ENCODE peak calls at places on chromosomes 7 and 10, in five cellular contexts. One of them, this sample, is unnamed.
A peak's percentile ranks its signal among the peaks of the same experiment; 100 is the strongest.

GRCh38 chr10:66349726-66350125 is 576.1 kb upstream of the LRRTM3 start:
- DNase-seq in colonic mucosa: no peak
- DNase-seq in foreskin fibroblast: peak; percentile 61
- DNase-seq in BJ: no peak
- DNase-seq in cardiac fibroblast: peak; percentile 78
- DNase-seq in this sample: no peak

GRCh38 chr10:119211176-119211575 is 3.8 kb downstream of the GRK5 start:
- DNase-seq in foreskin fibroblast: peak; percentile 66
- DNase-seq in BJ: peak; percentile 87
- DNase-seq in cardiac fibroblast: peak; percentile 75
- DNase-seq in colonic mucosa: no peak
- DNase-seq in this sample: no peak

GRCh38 chr7:139775829-139776266 is 1.9 kb downstream of the HIPK2 start:
- DNase-seq in foreskin fibroblast: peak; percentile 87
- DNase-seq in BJ: no peak
- DNase-seq in cardiac fibroblast: peak; percentile 93
- DNase-seq in colonic mucosa: peak; percentile 82
- DNase-seq in this sample: peak; percentile 87

GRCh38 chr7:122219253-122219865 is 75.3 kb upstream of the AASS start:
- DNase-seq in cardiac fibroblast: peak; percentile 57
- DNase-seq in foreskin fibroblast: peak; percentile 30
- DNase-seq in BJ: no peak
- DNase-seq in colonic mucosa: no peak
- DNase-seq in this sample: peak; percentile 19

GRCh38 chr10:113403900-113404299 is 149.0 kb upstream of the HABP2 start:
- DNase-seq in foreskin fibroblast: no peak
- DNase-seq in colonic mucosa: no peak
- DNase-seq in cardiac fibroblast: no peak
- DNase-seq in BJ: no peak
- DNase-seq in this sample: no peak

GRCh38 chr7:41779918-41780317 is 77.0 kb upstream of the INHBA start:
- DNase-seq in foreskin fibroblast: peak; percentile 41
- DNase-seq in cardiac fibroblast: peak; percentile 43
- DNase-seq in BJ: no peak
- DNase-seq in colonic mucosa: no peak
- DNase-seq in this sample: no peak

GRCh38 chr7:65379318-65379717 is 5.7 kb downstream of the ZNF92 start:
- DNase-seq in colonic mucosa: no peak
- DNase-seq in cardiac fibroblast: peak; percentile 46
- DNase-seq in foreskin fibroblast: no peak
- DNase-seq in BJ: no peak
- DNase-seq in this sample: no peak

GRCh38 chr10:71998840-71999194 is 34.6 kb downstream of the CHST3 start:
- DNase-seq in BJ: peak; percentile 51
- DNase-seq in foreskin fibroblast: peak; percentile 87
- DNase-seq in colonic mucosa: peak; percentile 58
- DNase-seq in cardiac fibroblast: peak; percentile 72
- DNase-seq in this sample: no peak

GRCh38 chr7:39950473-39951155 is 558 bp downstream of the CDK13 start:
- DNase-seq in BJ: no peak
- DNase-seq in foreskin fibroblast: peak; percentile 78
- DNase-seq in cardiac fibroblast: peak; percentile 49
- DNase-seq in colonic mucosa: peak; percentile 32
- DNase-seq in this sample: peak; percentile 61

GRCh38 chr10:15725603-15726002 is 5.9 kb upstream of the ITGA8 start:
- DNase-seq in foreskin fibroblast: peak; percentile 80
- DNase-seq in cardiac fibroblast: peak; percentile 72
- DNase-seq in colonic mucosa: peak; percentile 28
- DNase-seq in BJ: no peak
- DNase-seq in this sample: peak; percentile 36

DNA sequence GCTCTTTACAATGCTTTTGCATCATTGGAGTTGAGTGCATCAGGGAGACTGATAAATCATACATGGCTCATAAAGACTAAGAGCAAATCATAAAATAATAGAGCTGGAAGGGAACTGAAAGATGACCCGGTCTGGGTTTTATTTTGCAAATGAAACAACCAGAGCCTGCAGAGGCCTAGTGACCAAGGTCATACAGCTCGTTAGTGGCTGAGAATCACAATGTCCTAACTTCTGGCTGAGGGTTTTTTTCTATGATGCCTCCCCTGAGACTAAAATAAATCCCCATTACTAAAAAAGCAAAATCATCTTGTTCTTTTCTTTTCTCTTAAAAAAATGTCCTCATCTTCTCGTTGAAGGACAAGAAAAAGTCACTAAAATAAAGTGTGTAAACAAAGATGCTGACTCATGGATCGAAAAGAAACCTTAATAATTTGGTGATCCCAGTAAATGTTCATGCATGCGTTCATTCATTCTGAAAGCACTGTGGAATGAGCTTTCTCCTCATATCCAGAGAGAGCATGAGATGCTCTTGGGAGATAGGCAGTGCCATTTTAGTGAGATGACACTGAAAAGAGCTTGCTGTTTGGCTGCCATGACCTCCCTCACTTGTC is 107.8 kb upstream of the PHYHIPL start:
- DNase-seq in foreskin fibroblast: no peak
- DNase-seq in cardiac fibroblast: no peak
- DNase-seq in colonic mucosa: no peak
- DNase-seq in BJ: no peak
- DNase-seq in this sample: peak; percentile 38
- H3K4me3 ChIP-seq in foreskin fibroblast: no peak overlapping the region
- H3K4me3 ChIP-seq in cardiac fibroblast: no peak overlapping the region
- H3K4me3 ChIP-seq in colonic mucosa: no peak overlapping the region
- H3K4me3 ChIP-seq in BJ: no peak overlapping the region
- H3K4me3 ChIP-seq in this sample: no peak overlapping the region

GRCh38 chr10:21579291-21579690 is 45.3 kb downstream of the MLLT10 start:
- DNase-seq in BJ: no peak
- DNase-seq in cardiac fibroblast: no peak
- DNase-seq in foreskin fibroblast: no peak
- DNase-seq in colonic mucosa: no peak
- DNase-seq in this sample: peak; percentile 45
- TF ChIP-seq CTCF in BJ: no peak
- TF ChIP-seq CTCF in cardiac fibroblast: no peak
- TF ChIP-seq CTCF in foreskin fibroblast: no peak
- TF ChIP-seq CTCF in colonic mucosa: no peak
- TF ChIP-seq CTCF in this sample: no peak

DNA sequence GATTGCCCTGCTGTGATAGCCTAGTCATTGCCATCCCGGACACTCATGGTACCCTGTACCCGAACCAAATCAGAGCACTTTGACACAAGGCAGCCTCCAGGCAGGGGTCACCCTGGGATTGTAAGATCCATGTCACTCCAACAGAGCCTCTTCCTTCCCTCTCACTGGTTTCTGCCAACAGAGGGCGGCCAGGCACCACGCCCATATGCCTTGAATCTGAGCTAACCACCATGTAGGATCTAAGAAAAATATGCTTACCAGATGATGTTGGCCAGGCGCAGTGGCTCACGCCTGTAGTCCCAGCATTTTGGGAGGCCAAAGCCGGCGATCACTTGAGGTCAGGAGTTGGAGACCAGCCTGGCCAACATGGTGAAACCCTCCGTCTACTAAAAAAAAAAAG is 389.2 kb upstream of the KLF6 start:
- DNase-seq in cardiac fibroblast: peak; percentile 8
- DNase-seq in foreskin fibroblast: peak; percentile 23
- DNase-seq in BJ: no peak
- DNase-seq in colonic mucosa: no peak
- DNase-seq in this sample: no peak
- H3K4me3 ChIP-seq in cardiac fibroblast: no peak overlapping the region
- H3K4me3 ChIP-seq in foreskin fibroblast: no peak overlapping the region
- H3K4me3 ChIP-seq in BJ: no peak overlapping the region
- H3K4me3 ChIP-seq in colonic mucosa: no peak overlapping the region
- H3K4me3 ChIP-seq in this sample: no peak overlapping the region

GRCh38 chr7:7102906-7103305 is 79.4 kb upstream of the C1GALT1 start:
- DNase-seq in foreskin fibroblast: no peak
- DNase-seq in BJ: no peak
- DNase-seq in cardiac fibroblast: no peak
- DNase-seq in colonic mucosa: no peak
- DNase-seq in this sample: no peak
- TF ChIP-seq CTCF in foreskin fibroblast: no peak
- TF ChIP-seq CTCF in BJ: no peak
- TF ChIP-seq CTCF in cardiac fibroblast: no peak
- TF ChIP-seq CTCF in colonic mucosa: no peak
- TF ChIP-seq CTCF in this sample: no peak

GRCh38 chr10:127908106-127908957 is 1.4 kb downstream of the PTPRE start:
- DNase-seq in BJ: no peak
- DNase-seq in colonic mucosa: no peak
- DNase-seq in foreskin fibroblast: peak; percentile 38
- DNase-seq in cardiac fibroblast: peak; percentile 83
- DNase-seq in this sample: no peak
- H3K4me3 ChIP-seq in BJ: no peak overlapping the region
- H3K4me3 ChIP-seq in colonic mucosa: peak overlapping the region; percentile 75
- H3K4me3 ChIP-seq in foreskin fibroblast: peak overlapping the region; percentile 36
- H3K4me3 ChIP-seq in cardiac fibroblast: peak overlapping the region; percentile 60
- H3K4me3 ChIP-seq in this sample: no peak overlapping the region

GRCh38 chr7:85054306-85054705 is 132.6 kb downstream of the SEMA3D start:
- DNase-seq in BJ: no peak
- DNase-seq in foreskin fibroblast: no peak
- DNase-seq in colonic mucosa: no peak
- DNase-seq in cardiac fibroblast: no peak
- DNase-seq in this sample: no peak

GRCh38 chr7:85052056-85052737 is 134.7 kb downstream of the SEMA3D start:
- DNase-seq in colonic mucosa: no peak
- DNase-seq in BJ: no peak
- DNase-seq in foreskin fibroblast: no peak
- DNase-seq in cardiac fibroblast: no peak
- DNase-seq in this sample: no peak

GRCh38 chr7:85052894-85053293 is 134.0 kb downstream of the SEMA3D start:
- DNase-seq in foreskin fibroblast: no peak
- DNase-seq in cardiac fibroblast: no peak
- DNase-seq in BJ: no peak
- DNase-seq in colonic mucosa: no peak
- DNase-seq in this sample: no peak

GRCh38 chr7:85055906-85056305 is 130.9 kb downstream of the SEMA3D start:
- DNase-seq in BJ: no peak
- DNase-seq in colonic mucosa: no peak
- DNase-seq in foreskin fibroblast: no peak
- DNase-seq in cardiac fibroblast: no peak
- DNase-seq in this sample: no peak
- TF ChIP-seq CTCF in BJ: no peak
- TF ChIP-seq CTCF in colonic mucosa: no peak
- TF ChIP-seq CTCF in foreskin fibroblast: no peak
- TF ChIP-seq CTCF in cardiac fibroblast: no peak
- TF ChIP-seq CTCF in this sample: no peak

GRCh38 chr10:58515296-58515956 is 2.8 kb downstream of the BICC1 start:
- DNase-seq in foreskin fibroblast: no peak
- DNase-seq in BJ: no peak
- DNase-seq in colonic mucosa: no peak
- DNase-seq in cardiac fibroblast: no peak
- DNase-seq in this sample: no peak
- H3K4me3 ChIP-seq in foreskin fibroblast: peak overlapping the region; percentile 70
- H3K4me3 ChIP-seq in BJ: peak overlapping the region; percentile 95
- H3K4me3 ChIP-seq in colonic mucosa: no peak overlapping the region
- H3K4me3 ChIP-seq in cardiac fibroblast: peak overlapping the region; percentile 80
- H3K4me3 ChIP-seq in this sample: no peak overlapping the region

DNA sequence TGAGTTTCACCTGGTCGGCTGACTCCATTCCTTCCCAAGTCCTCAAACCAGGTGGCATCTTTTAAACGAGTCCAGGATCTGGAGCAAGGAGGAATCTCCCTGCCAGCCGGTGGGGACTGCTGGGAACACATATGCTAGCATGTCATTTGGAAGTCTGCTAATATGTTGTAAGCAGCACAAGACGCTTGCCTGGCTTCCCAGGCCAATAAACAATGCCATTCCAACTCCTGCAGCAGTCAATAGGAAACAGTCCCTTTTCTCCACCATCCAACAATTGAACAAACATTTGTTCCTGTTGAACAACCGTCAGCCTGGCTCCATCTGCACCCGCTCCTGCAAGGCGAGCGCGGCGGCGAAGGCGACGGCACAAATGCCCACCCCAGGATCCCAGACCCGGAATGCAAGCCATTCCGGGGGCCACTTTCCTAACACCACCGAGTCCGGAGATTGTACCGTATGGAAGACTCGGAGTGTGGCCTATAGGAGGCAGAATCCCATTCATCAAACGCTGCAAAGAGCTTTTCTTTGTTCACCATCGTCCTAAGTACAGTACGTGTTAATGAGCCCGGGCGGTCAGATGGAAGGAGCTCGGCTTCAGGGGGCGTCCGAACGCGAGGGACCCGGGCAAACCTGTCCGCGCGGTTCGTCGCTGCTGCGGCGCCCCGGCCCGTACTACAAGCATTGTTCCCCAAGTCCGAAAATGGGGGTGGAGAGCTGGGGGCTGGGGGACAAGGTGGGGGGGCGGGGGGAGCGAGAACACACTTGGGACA is 1.6 kb downstream of the FAM53B start:
- DNase-seq in foreskin fibroblast: peak; percentile 67
- DNase-seq in colonic mucosa: peak; percentile 61
- DNase-seq in BJ: no peak
- DNase-seq in cardiac fibroblast: peak; percentile 38
- DNase-seq in this sample: peak; percentile 50
- TF ChIP-seq CTCF in foreskin fibroblast: peak; percentile 36
- TF ChIP-seq CTCF in colonic mucosa: no peak
- TF ChIP-seq CTCF in BJ: peak; percentile 45
- TF ChIP-seq CTCF in cardiac fibroblast: peak; percentile 41
- TF ChIP-seq CTCF in this sample: no peak

GRCh38 chr10:110443239-110444008 is 54.3 kb upstream of the DUSP5 start:
- DNase-seq in foreskin fibroblast: no peak
- DNase-seq in cardiac fibroblast: no peak
- DNase-seq in BJ: no peak
- DNase-seq in colonic mucosa: no peak
- DNase-seq in this sample: no peak
- H3K4me3 ChIP-seq in foreskin fibroblast: no peak overlapping the region
- H3K4me3 ChIP-seq in cardiac fibroblast: no peak overlapping the region
- H3K4me3 ChIP-seq in BJ: no peak overlapping the region
- H3K4me3 ChIP-seq in colonic mucosa: no peak overlapping the region
- H3K4me3 ChIP-seq in this sample: no peak overlapping the region

GRCh38 chr7:149729983-149730801 is 43.2 kb downstream of the ZNF467 start:
- DNase-seq in foreskin fibroblast: no peak
- DNase-seq in BJ: no peak
- DNase-seq in colonic mucosa: no peak
- DNase-seq in cardiac fibroblast: no peak
- DNase-seq in this sample: no peak
- TF ChIP-seq CTCF in foreskin fibroblast: no peak
- TF ChIP-seq CTCF in BJ: no peak
- TF ChIP-seq CTCF in colonic mucosa: no peak
- TF ChIP-seq CTCF in cardiac fibroblast: no peak
- TF ChIP-seq CTCF in this sample: no peak

This sample was measured in GM12865.